ENCODE peak calls at places on chromosomes 12 and 14, in four cellular contexts. R is hepatocyte, Z is OCI-LY7, P is PC-3. D is an unnamed sample.

GRCh38 chr12:132275110-132275531 is 54.3 kb downstream of the GALNT9 start:
- DNase-seq in Z (no peak), P (peak), R (peak), D (no peak)

GRCh38 chr12:49515266-49515665 is 23.6 kb upstream of the KCNH3 start:
- DNase-seq in P (peak), Z (no peak), R (no peak), D (no peak)

GRCh38 chr12:50901685-50902113 is 50.6 kb upstream of the HIGD1C start:
- DNase-seq in Z (no peak), R (no peak), P (no peak), D (peak)

GRCh38 chr14:40204441-40205175 is 772.4 kb upstream of the FBXO33 start:
- DNase-seq in R (no peak), P (no peak), Z (peak), D (no peak)

GRCh38 chr12:117010693-117011451 is 88.3 kb downstream of the TESC start:
- DNase-seq in R (no peak), P (no peak), Z (no peak), D (no peak)

GRCh38 chr12:67692966-67693365 is 44.4 kb downstream of the DYRK2 start:
- DNase-seq in P (no peak), Z (peak), R (no peak), D (no peak)

GRCh38 chr12:46107591-46107990 is 117.2 kb upstream of the SCAF11 start:
- DNase-seq in Z (peak), R (no peak), P (no peak), D (no peak)

GRCh38 chr12:99975321-99975720 is 9.4 kb downstream of the ANKS1B start:
- DNase-seq in P (no peak), Z (no peak), R (no peak), D (no peak)

GRCh38 chr12:52241205-52241842 is 8.3 kb downstream of the KRT7 start:
- DNase-seq in R (no peak), Z (no peak), P (peak), D (no peak)

GRCh38 chr14:65179918-65180724 is 77.8 kb upstream of the MAX start:
- DNase-seq in Z (peak), P (peak), R (no peak), D (no peak)

GRCh38 chr12:110733857-110734373 is 8.8 kb downstream of the PPP1CC start:
- DNase-seq in P (no peak), Z (no peak), R (no peak), D (no peak)

GRCh38 chr12:63151898-63152700 is 1.1 kb upstream of the AVPR1A start:
- DNase-seq in P (peak), R (peak), Z (peak), D (peak)

GRCh38 chr12:75850751-75851462 is 180.7 kb downstream of the PHLDA1 start:
- DNase-seq in Z (no peak), P (peak), R (peak), D (no peak)

GRCh38 chr12:75819512-75819911 is 212.1 kb downstream of the PHLDA1 start:
- DNase-seq in P (no peak), Z (no peak), R (no peak), D (no peak)

GRCh38 chr12:101564912-101565311 is 29.9 kb upstream of the MYBPC1 start:
- DNase-seq in P (no peak), Z (no peak), R (no peak), D (no peak)

GRCh38 chr12:113850309-113851056 is 115.6 kb downstream of the RBM19 start:
- DNase-seq in P (no peak), Z (no peak), R (no peak), D (no peak)

GRCh38 chr12:60803147-60803546 is 1207.3 kb downstream of the SLC16A7 start:
- DNase-seq in P (no peak), Z (no peak), R (no peak), D (no peak)

GRCh38 chr12:60805340-60805739 is 1209.5 kb downstream of the SLC16A7 start:
- DNase-seq in P (no peak), Z (no peak), R (no peak), D (no peak)
- TF ChIP-seq EZH2phosphoT487 in P (no peak), Z (no peak), R (no peak), D (no peak)

DNA sequence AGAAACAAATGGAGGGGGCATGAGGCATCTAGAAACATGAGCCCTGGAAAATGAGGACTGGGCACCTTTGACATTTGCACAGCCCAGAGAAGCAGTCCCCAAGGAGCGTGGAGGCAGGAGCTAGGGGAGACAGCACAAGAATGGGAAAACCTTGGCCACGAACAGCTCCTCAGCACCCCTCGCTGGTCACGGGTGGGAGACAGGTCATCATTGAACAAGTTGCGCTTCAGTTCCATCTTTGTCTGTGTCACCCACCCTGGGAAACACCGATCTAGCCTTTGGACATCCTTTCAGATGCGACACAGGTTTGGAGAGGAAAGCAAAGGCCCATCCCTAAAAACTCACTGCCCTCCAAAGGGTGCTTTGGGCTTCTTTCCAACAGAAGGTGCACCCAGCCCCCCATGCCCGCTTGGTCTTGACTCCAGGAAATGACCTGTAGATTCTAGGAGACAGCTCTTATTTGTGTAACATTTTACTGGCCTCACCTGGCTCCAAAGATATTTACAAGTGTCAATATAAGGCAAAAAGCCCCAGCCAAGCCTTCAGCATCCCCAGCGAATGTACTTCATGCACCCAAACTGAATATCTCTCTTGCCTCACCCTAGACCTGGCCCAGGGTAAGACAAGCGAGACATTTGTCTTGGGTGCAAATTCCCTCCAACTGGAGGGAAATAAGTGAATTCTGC is 28.8 kb upstream of the CLMN start:
- DNase-seq in R (no peak), Z (no peak), P (no peak), D (no peak)
- TF ChIP-seq CTCF in R (no peak), Z (peak), P (no peak), D (no peak)

DNA sequence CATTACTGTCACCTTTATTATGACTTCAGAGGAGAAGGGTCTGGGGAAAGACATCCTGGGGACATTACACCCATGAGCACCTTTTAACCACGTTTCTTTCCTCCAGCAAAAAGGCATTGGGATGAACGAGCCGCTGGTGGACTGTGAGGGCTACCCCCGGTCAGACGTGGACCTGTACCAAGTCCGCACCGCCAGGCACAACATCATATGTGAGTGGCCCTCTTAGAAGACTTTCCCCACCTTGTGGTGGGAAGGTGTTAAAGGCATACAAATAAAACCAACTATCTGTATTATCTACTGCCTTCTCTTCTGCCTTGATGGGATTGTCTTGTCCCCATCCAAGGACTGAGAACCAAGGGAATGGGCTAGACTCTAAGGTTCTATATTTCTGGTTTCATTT is 6.0 kb downstream of the PSMD9 start:
- DNase-seq in P (peak), R (peak), Z (peak), D (no peak)
- TF ChIP-seq EZH2phosphoT487 in P (no peak), R (no peak), Z (no peak), D (no peak)

GRCh38 chr14:44369401-44370123 is 137.5 kb downstream of the FSCB start:
- DNase-seq in Z (no peak), R (no peak), P (peak), D (no peak)
- TF ChIP-seq CTCF in Z (no peak), R (peak), P (peak), D (no peak)

D was measured in MM.1S.